ENCODE peak calls at places on chromosomes 3 and 15, in eight cellular contexts. One of them, this sample, is unnamed.

GRCh38 chr3:30135190-30135589 is 471.2 kb upstream of the TGFBR2 start:
- DNase-seq in pancreas: no peak
- DNase-seq in brain microvascular endothelial cell: no peak
- DNase-seq in Peyer's patch: no peak
- DNase-seq in astrocyte: no peak
- DNase-seq in left ventricle myocardium inferior: peak
- DNase-seq in GM23248: no peak
- DNase-seq in GM20000: no peak
- DNase-seq in this sample: no peak

GRCh38 chr15:38994310-38994709 is 429.7 kb upstream of the RASGRP1 start:
- DNase-seq in pancreas: no peak
- DNase-seq in brain microvascular endothelial cell: no peak
- DNase-seq in Peyer's patch: no peak
- DNase-seq in astrocyte: no peak
- DNase-seq in left ventricle myocardium inferior: no peak
- DNase-seq in GM23248: no peak
- DNase-seq in GM20000: no peak
- DNase-seq in this sample: no peak

GRCh38 chr15:98123834-98124233 is 163.3 kb downstream of the ARRDC4 start:
- DNase-seq in pancreas: no peak
- DNase-seq in brain microvascular endothelial cell: no peak
- DNase-seq in Peyer's patch: no peak
- DNase-seq in astrocyte: no peak
- DNase-seq in left ventricle myocardium inferior: no peak
- DNase-seq in GM23248: peak
- DNase-seq in GM20000: no peak
- DNase-seq in this sample: no peak

GRCh38 chr15:25742008-25742407 is 121.1 kb downstream of the ATP10A start:
- DNase-seq in pancreas: no peak
- DNase-seq in brain microvascular endothelial cell: no peak
- DNase-seq in Peyer's patch: no peak
- DNase-seq in astrocyte: no peak
- DNase-seq in left ventricle myocardium inferior: no peak
- DNase-seq in GM23248: no peak
- DNase-seq in GM20000: no peak
- DNase-seq in this sample: no peak

GRCh38 chr3:1190576-1190975 is 97.8 kb downstream of the CNTN6 start:
- DNase-seq in pancreas: no peak
- DNase-seq in brain microvascular endothelial cell: no peak
- DNase-seq in Peyer's patch: no peak
- DNase-seq in astrocyte: peak
- DNase-seq in left ventricle myocardium inferior: no peak
- DNase-seq in GM23248: no peak
- DNase-seq in GM20000: no peak
- DNase-seq in this sample: no peak

GRCh38 chr15:81213982-81214381 is 17.3 kb downstream of the IL16 start:
- DNase-seq in pancreas: no peak
- DNase-seq in brain microvascular endothelial cell: no peak
- DNase-seq in Peyer's patch: no peak
- DNase-seq in astrocyte: no peak
- DNase-seq in left ventricle myocardium inferior: no peak
- DNase-seq in GM23248: no peak
- DNase-seq in GM20000: no peak
- DNase-seq in this sample: no peak

GRCh38 chr15:91852741-91853500 is 587 bp upstream of the SLCO3A1 start:
- DNase-seq in pancreas: peak
- DNase-seq in brain microvascular endothelial cell: peak
- DNase-seq in Peyer's patch: peak
- DNase-seq in astrocyte: peak
- DNase-seq in left ventricle myocardium inferior: peak
- DNase-seq in GM23248: peak
- DNase-seq in GM20000: peak
- DNase-seq in this sample: peak

GRCh38 chr3:94453864-94454263 is 391.0 kb downstream of the NSUN3 start:
- DNase-seq in pancreas: no peak
- DNase-seq in brain microvascular endothelial cell: no peak
- DNase-seq in Peyer's patch: no peak
- DNase-seq in astrocyte: no peak
- DNase-seq in left ventricle myocardium inferior: no peak
- DNase-seq in GM23248: no peak
- DNase-seq in GM20000: no peak
- DNase-seq in this sample: no peak

GRCh38 chr3:31533169-31533870 is 595 bp downstream of the STT3B start:
- DNase-seq in pancreas: peak
- DNase-seq in brain microvascular endothelial cell: peak
- DNase-seq in Peyer's patch: peak
- DNase-seq in astrocyte: peak
- DNase-seq in left ventricle myocardium inferior: peak
- DNase-seq in GM23248: peak
- DNase-seq in GM20000: peak
- DNase-seq in this sample: peak

GRCh38 chr15:60477991-60478632 is 830 bp downstream of the ICE2 start:
- DNase-seq in pancreas: no peak
- DNase-seq in brain microvascular endothelial cell: peak
- DNase-seq in Peyer's patch: no peak
- DNase-seq in astrocyte: peak
- DNase-seq in left ventricle myocardium inferior: no peak
- DNase-seq in GM23248: peak
- DNase-seq in GM20000: peak
- DNase-seq in this sample: no peak

GRCh38 chr15:48671381-48672022 is 26.0 kb upstream of the FBN1 start:
- DNase-seq in pancreas: peak
- DNase-seq in brain microvascular endothelial cell: peak
- DNase-seq in Peyer's patch: no peak
- DNase-seq in astrocyte: peak
- DNase-seq in left ventricle myocardium inferior: peak
- DNase-seq in GM23248: peak
- DNase-seq in GM20000: no peak
- DNase-seq in this sample: peak

GRCh38 chr3:36992806-36993325 is at the start of gene EPM2AIP1:
- DNase-seq in pancreas: peak
- DNase-seq in brain microvascular endothelial cell: no peak
- DNase-seq in Peyer's patch: no peak
- DNase-seq in astrocyte: no peak
- DNase-seq in left ventricle myocardium inferior: no peak
- DNase-seq in GM23248: peak
- DNase-seq in GM20000: peak
- DNase-seq in this sample: peak

GRCh38 chr15:38038659-38039442 is 104.4 kb downstream of the TMCO5A start:
- DNase-seq in pancreas: no peak
- DNase-seq in brain microvascular endothelial cell: peak
- DNase-seq in Peyer's patch: no peak
- DNase-seq in astrocyte: peak
- DNase-seq in left ventricle myocardium inferior: no peak
- DNase-seq in GM23248: peak
- DNase-seq in GM20000: no peak
- DNase-seq in this sample: no peak

GRCh38 chr15:83970290-83970890 is 265.2 kb upstream of the GOLGA6L4 start:
- DNase-seq in pancreas: no peak
- DNase-seq in brain microvascular endothelial cell: no peak
- DNase-seq in Peyer's patch: no peak
- DNase-seq in astrocyte: no peak
- DNase-seq in left ventricle myocardium inferior: peak
- DNase-seq in GM23248: no peak
- DNase-seq in GM20000: no peak
- DNase-seq in this sample: peak

GRCh38 chr15:51366911-51367310 is 25.5 kb downstream of the GLDN start:
- DNase-seq in pancreas: peak
- DNase-seq in brain microvascular endothelial cell: no peak
- DNase-seq in Peyer's patch: peak
- DNase-seq in astrocyte: peak
- DNase-seq in left ventricle myocardium inferior: no peak
- DNase-seq in GM23248: peak
- DNase-seq in GM20000: no peak
- DNase-seq in this sample: peak

GRCh38 chr15:99303881-99304280 is 52.6 kb downstream of the LRRC28 start:
- DNase-seq in pancreas: no peak
- DNase-seq in brain microvascular endothelial cell: no peak
- DNase-seq in Peyer's patch: no peak
- DNase-seq in astrocyte: no peak
- DNase-seq in left ventricle myocardium inferior: no peak
- DNase-seq in GM23248: no peak
- DNase-seq in GM20000: no peak
- DNase-seq in this sample: no peak

GRCh38 chr3:133367956-133368355 is 31.9 kb upstream of the BFSP2 start:
- DNase-seq in pancreas: no peak
- DNase-seq in brain microvascular endothelial cell: no peak
- DNase-seq in Peyer's patch: no peak
- DNase-seq in astrocyte: no peak
- DNase-seq in left ventricle myocardium inferior: no peak
- DNase-seq in GM23248: no peak
- DNase-seq in GM20000: no peak
- DNase-seq in this sample: no peak

GRCh38 chr3:177437513-177438337 is 240.4 kb upstream of the TBL1XR1 start:
- DNase-seq in pancreas: no peak
- DNase-seq in brain microvascular endothelial cell: no peak
- DNase-seq in Peyer's patch: peak
- DNase-seq in astrocyte: no peak
- DNase-seq in left ventricle myocardium inferior: no peak
- DNase-seq in GM23248: no peak
- DNase-seq in GM20000: no peak
- DNase-seq in this sample: no peak

GRCh38 chr3:113948015-113948917 is 453 bp downstream of the ZDHHC23 start:
- DNase-seq in pancreas: peak
- DNase-seq in brain microvascular endothelial cell: no peak
- DNase-seq in Peyer's patch: peak
- DNase-seq in astrocyte: no peak
- DNase-seq in left ventricle myocardium inferior: no peak
- DNase-seq in GM23248: peak
- DNase-seq in GM20000: no peak
- DNase-seq in this sample: peak

GRCh38 chr3:107982165-107982564 is 108.7 kb downstream of the CD47 start:
- DNase-seq in pancreas: no peak
- DNase-seq in brain microvascular endothelial cell: no peak
- DNase-seq in Peyer's patch: no peak
- DNase-seq in astrocyte: no peak
- DNase-seq in left ventricle myocardium inferior: no peak
- DNase-seq in GM23248: no peak
- DNase-seq in GM20000: no peak
- DNase-seq in this sample: no peak

GRCh38 chr3:83513011-83513410 is 1445.8 kb upstream of the CADM2 start:
- DNase-seq in pancreas: no peak
- DNase-seq in brain microvascular endothelial cell: no peak
- DNase-seq in Peyer's patch: no peak
- DNase-seq in astrocyte: no peak
- DNase-seq in left ventricle myocardium inferior: no peak
- DNase-seq in GM23248: no peak
- DNase-seq in GM20000: no peak
- DNase-seq in this sample: no peak

GRCh38 chr3:126850370-126851085 is 132.4 kb upstream of the PLXNA1 start:
- DNase-seq in pancreas: no peak
- DNase-seq in brain microvascular endothelial cell: peak
- DNase-seq in Peyer's patch: no peak
- DNase-seq in astrocyte: peak
- DNase-seq in left ventricle myocardium inferior: peak
- DNase-seq in GM23248: peak
- DNase-seq in GM20000: no peak
- DNase-seq in this sample: peak

GRCh38 chr3:14780927-14781507 is 37.7 kb upstream of the FGD5 start:
- DNase-seq in pancreas: peak
- DNase-seq in brain microvascular endothelial cell: peak
- DNase-seq in Peyer's patch: peak
- DNase-seq in astrocyte: peak
- DNase-seq in left ventricle myocardium inferior: peak
- DNase-seq in GM23248: peak
- DNase-seq in GM20000: peak
- DNase-seq in this sample: peak

GRCh38 chr3:171743327-171744054 is 66.8 kb downstream of the PLD1 start:
- DNase-seq in pancreas: no peak
- DNase-seq in brain microvascular endothelial cell: no peak
- DNase-seq in Peyer's patch: no peak
- DNase-seq in astrocyte: no peak
- DNase-seq in left ventricle myocardium inferior: no peak
- DNase-seq in GM23248: no peak
- DNase-seq in GM20000: no peak
- DNase-seq in this sample: no peak

GRCh38 chr15:63070681-63071129 is 28.2 kb downstream of the TPM1 start:
- DNase-seq in pancreas: no peak
- DNase-seq in brain microvascular endothelial cell: peak
- DNase-seq in Peyer's patch: no peak
- DNase-seq in astrocyte: peak
- DNase-seq in left ventricle myocardium inferior: no peak
- DNase-seq in GM23248: peak
- DNase-seq in GM20000: no peak
- DNase-seq in this sample: no peak

GRCh38 chr3:165642761-165643432 is 194.3 kb downstream of the BCHE start:
- DNase-seq in pancreas: peak
- DNase-seq in brain microvascular endothelial cell: peak
- DNase-seq in Peyer's patch: peak
- DNase-seq in astrocyte: peak
- DNase-seq in left ventricle myocardium inferior: no peak
- DNase-seq in GM23248: peak
- DNase-seq in GM20000: no peak
- DNase-seq in this sample: peak

GRCh38 chr3:134527037-134527436 is 41.2 kb downstream of the CEP63 start:
- DNase-seq in pancreas: no peak
- DNase-seq in brain microvascular endothelial cell: no peak
- DNase-seq in Peyer's patch: no peak
- DNase-seq in astrocyte: no peak
- DNase-seq in left ventricle myocardium inferior: no peak
- DNase-seq in GM23248: peak
- DNase-seq in GM20000: no peak
- DNase-seq in this sample: no peak

GRCh38 chr15:60165111-60165510 is 161.0 kb downstream of the FOXB1 start:
- DNase-seq in pancreas: no peak
- DNase-seq in brain microvascular endothelial cell: no peak
- DNase-seq in Peyer's patch: no peak
- DNase-seq in astrocyte: no peak
- DNase-seq in left ventricle myocardium inferior: no peak
- DNase-seq in GM23248: no peak
- DNase-seq in GM20000: no peak
- DNase-seq in this sample: no peak

GRCh38 chr15:45326776-45327175 is 51.6 kb downstream of the GATM start:
- DNase-seq in pancreas: no peak
- DNase-seq in brain microvascular endothelial cell: no peak
- DNase-seq in Peyer's patch: no peak
- DNase-seq in astrocyte: no peak
- DNase-seq in left ventricle myocardium inferior: no peak
- DNase-seq in GM23248: no peak
- DNase-seq in GM20000: no peak
- DNase-seq in this sample: no peak

GRCh38 chr15:91867581-91868026 is 14.1 kb downstream of the SLCO3A1 start:
- DNase-seq in pancreas: peak
- DNase-seq in brain microvascular endothelial cell: peak
- DNase-seq in Peyer's patch: peak
- DNase-seq in astrocyte: peak
- DNase-seq in left ventricle myocardium inferior: peak
- DNase-seq in GM23248: peak
- DNase-seq in GM20000: no peak
- DNase-seq in this sample: peak

GRCh38 chr3:171162986-171163723 is 136.6 kb upstream of the SLC2A2 start:
- DNase-seq in pancreas: no peak
- DNase-seq in brain microvascular endothelial cell: peak
- DNase-seq in Peyer's patch: no peak
- DNase-seq in astrocyte: no peak
- DNase-seq in left ventricle myocardium inferior: no peak
- DNase-seq in GM23248: no peak
- DNase-seq in GM20000: peak
- DNase-seq in this sample: no peak